ENCODE peak calls at places on chromosomes 12 and 14, in five cellular contexts. One of them, this sample, is unnamed.

GRCh38 chr12:52070243-52070925 is 606 bp downstream of the ATG101 start:
- DNase-seq in astrocyte of the hippocampus: peak
- DNase-seq in stimulated activated CD4-positive, alpha-beta T cell treated with anti-CD3 and anti-CD28 coated beads, Interleukin-12 subunit alpha, Interleukin-12 subunit beta, amount 100 ng/mL, for 4 hours: no peak
- DNase-seq in activated T-helper 1 cell treated with Interleukin-2 at 50 U/mL for 16 hours: no peak
- DNase-seq in ovary: no peak
- DNase-seq in this sample: no peak

GRCh38 chr12:19388131-19388549 is 51.2 kb upstream of the AEBP2 start:
- DNase-seq in astrocyte of the hippocampus: no peak
- DNase-seq in stimulated activated CD4-positive, alpha-beta T cell treated with anti-CD3 and anti-CD28 coated beads, Interleukin-12 subunit alpha, Interleukin-12 subunit beta, amount 100 ng/mL, for 4 hours: no peak
- DNase-seq in activated T-helper 1 cell treated with Interleukin-2 at 50 U/mL for 16 hours: no peak
- DNase-seq in ovary: no peak
- DNase-seq in this sample: peak

GRCh38 chr12:50506753-50507473 is 2.1 kb downstream of the DIP2B start:
- DNase-seq in astrocyte of the hippocampus: peak
- DNase-seq in stimulated activated CD4-positive, alpha-beta T cell treated with anti-CD3 and anti-CD28 coated beads, Interleukin-12 subunit alpha, Interleukin-12 subunit beta, amount 100 ng/mL, for 4 hours: no peak
- DNase-seq in activated T-helper 1 cell treated with Interleukin-2 at 50 U/mL for 16 hours: no peak
- DNase-seq in ovary: no peak
- DNase-seq in this sample: no peak

GRCh38 chr14:50785506-50786063 is 45.4 kb downstream of the NIN start:
- DNase-seq in astrocyte of the hippocampus: peak
- DNase-seq in stimulated activated CD4-positive, alpha-beta T cell treated with anti-CD3 and anti-CD28 coated beads, Interleukin-12 subunit alpha, Interleukin-12 subunit beta, amount 100 ng/mL, for 4 hours: no peak
- DNase-seq in activated T-helper 1 cell treated with Interleukin-2 at 50 U/mL for 16 hours: no peak
- DNase-seq in ovary: no peak
- DNase-seq in this sample: no peak

GRCh38 chr14:38404616-38405015 is 148.7 kb upstream of the CLEC14A start:
- DNase-seq in astrocyte of the hippocampus: no peak
- DNase-seq in stimulated activated CD4-positive, alpha-beta T cell treated with anti-CD3 and anti-CD28 coated beads, Interleukin-12 subunit alpha, Interleukin-12 subunit beta, amount 100 ng/mL, for 4 hours: no peak
- DNase-seq in activated T-helper 1 cell treated with Interleukin-2 at 50 U/mL for 16 hours: no peak
- DNase-seq in ovary: no peak
- DNase-seq in this sample: no peak

GRCh38 chr12:32107376-32108267 is 975 bp downstream of the BICD1 start:
- DNase-seq in astrocyte of the hippocampus: peak
- DNase-seq in stimulated activated CD4-positive, alpha-beta T cell treated with anti-CD3 and anti-CD28 coated beads, Interleukin-12 subunit alpha, Interleukin-12 subunit beta, amount 100 ng/mL, for 4 hours: peak
- DNase-seq in activated T-helper 1 cell treated with Interleukin-2 at 50 U/mL for 16 hours: no peak
- DNase-seq in ovary: peak
- DNase-seq in this sample: peak

GRCh38 chr14:54175298-54175942 is 218.8 kb upstream of the BMP4 start:
- DNase-seq in astrocyte of the hippocampus: peak
- DNase-seq in stimulated activated CD4-positive, alpha-beta T cell treated with anti-CD3 and anti-CD28 coated beads, Interleukin-12 subunit alpha, Interleukin-12 subunit beta, amount 100 ng/mL, for 4 hours: peak
- DNase-seq in activated T-helper 1 cell treated with Interleukin-2 at 50 U/mL for 16 hours: no peak
- DNase-seq in ovary: peak
- DNase-seq in this sample: peak

GRCh38 chr12:55718020-55718419 is 2.2 kb upstream of the RDH5 start:
- DNase-seq in astrocyte of the hippocampus: peak
- DNase-seq in stimulated activated CD4-positive, alpha-beta T cell treated with anti-CD3 and anti-CD28 coated beads, Interleukin-12 subunit alpha, Interleukin-12 subunit beta, amount 100 ng/mL, for 4 hours: no peak
- DNase-seq in activated T-helper 1 cell treated with Interleukin-2 at 50 U/mL for 16 hours: no peak
- DNase-seq in ovary: no peak
- DNase-seq in this sample: no peak

GRCh38 chr12:94100254-94100653 is 48.1 kb upstream of the PLXNC1 start:
- DNase-seq in astrocyte of the hippocampus: no peak
- DNase-seq in stimulated activated CD4-positive, alpha-beta T cell treated with anti-CD3 and anti-CD28 coated beads, Interleukin-12 subunit alpha, Interleukin-12 subunit beta, amount 100 ng/mL, for 4 hours: peak
- DNase-seq in activated T-helper 1 cell treated with Interleukin-2 at 50 U/mL for 16 hours: no peak
- DNase-seq in ovary: no peak
- DNase-seq in this sample: peak

GRCh38 chr12:89962648-89963047 is 254.0 kb upstream of the ATP2B1 start:
- DNase-seq in astrocyte of the hippocampus: no peak
- DNase-seq in stimulated activated CD4-positive, alpha-beta T cell treated with anti-CD3 and anti-CD28 coated beads, Interleukin-12 subunit alpha, Interleukin-12 subunit beta, amount 100 ng/mL, for 4 hours: no peak
- DNase-seq in activated T-helper 1 cell treated with Interleukin-2 at 50 U/mL for 16 hours: no peak
- DNase-seq in ovary: no peak
- DNase-seq in this sample: no peak

GRCh38 chr14:70624972-70625371 is 16.7 kb upstream of the TTC9 start:
- DNase-seq in astrocyte of the hippocampus: peak
- DNase-seq in stimulated activated CD4-positive, alpha-beta T cell treated with anti-CD3 and anti-CD28 coated beads, Interleukin-12 subunit alpha, Interleukin-12 subunit beta, amount 100 ng/mL, for 4 hours: no peak
- DNase-seq in activated T-helper 1 cell treated with Interleukin-2 at 50 U/mL for 16 hours: no peak
- DNase-seq in ovary: no peak
- DNase-seq in this sample: no peak

GRCh38 chr12:2163172-2163927 is 110.6 kb downstream of the CACNA1C start:
- DNase-seq in astrocyte of the hippocampus: peak
- DNase-seq in stimulated activated CD4-positive, alpha-beta T cell treated with anti-CD3 and anti-CD28 coated beads, Interleukin-12 subunit alpha, Interleukin-12 subunit beta, amount 100 ng/mL, for 4 hours: no peak
- DNase-seq in activated T-helper 1 cell treated with Interleukin-2 at 50 U/mL for 16 hours: no peak
- DNase-seq in ovary: peak
- DNase-seq in this sample: peak

GRCh38 chr14:24080142-24080530 is 8.8 kb downstream of the CPNE6 start:
- DNase-seq in astrocyte of the hippocampus: no peak
- DNase-seq in stimulated activated CD4-positive, alpha-beta T cell treated with anti-CD3 and anti-CD28 coated beads, Interleukin-12 subunit alpha, Interleukin-12 subunit beta, amount 100 ng/mL, for 4 hours: no peak
- DNase-seq in activated T-helper 1 cell treated with Interleukin-2 at 50 U/mL for 16 hours: no peak
- DNase-seq in ovary: no peak
- DNase-seq in this sample: no peak

GRCh38 chr12:108838194-108839010 is 19.0 kb downstream of the SSH1 start:
- DNase-seq in astrocyte of the hippocampus: peak
- DNase-seq in stimulated activated CD4-positive, alpha-beta T cell treated with anti-CD3 and anti-CD28 coated beads, Interleukin-12 subunit alpha, Interleukin-12 subunit beta, amount 100 ng/mL, for 4 hours: peak
- DNase-seq in activated T-helper 1 cell treated with Interleukin-2 at 50 U/mL for 16 hours: peak
- DNase-seq in ovary: peak
- DNase-seq in this sample: peak

GRCh38 chr12:66979270-66979669 is 289.9 kb upstream of the CAND1 start:
- DNase-seq in astrocyte of the hippocampus: no peak
- DNase-seq in stimulated activated CD4-positive, alpha-beta T cell treated with anti-CD3 and anti-CD28 coated beads, Interleukin-12 subunit alpha, Interleukin-12 subunit beta, amount 100 ng/mL, for 4 hours: no peak
- DNase-seq in activated T-helper 1 cell treated with Interleukin-2 at 50 U/mL for 16 hours: no peak
- DNase-seq in ovary: no peak
- DNase-seq in this sample: no peak

GRCh38 chr12:13764748-13765147 is 216.7 kb downstream of the GRIN2B start:
- DNase-seq in astrocyte of the hippocampus: no peak
- DNase-seq in stimulated activated CD4-positive, alpha-beta T cell treated with anti-CD3 and anti-CD28 coated beads, Interleukin-12 subunit alpha, Interleukin-12 subunit beta, amount 100 ng/mL, for 4 hours: no peak
- DNase-seq in activated T-helper 1 cell treated with Interleukin-2 at 50 U/mL for 16 hours: no peak
- DNase-seq in ovary: no peak
- DNase-seq in this sample: no peak

GRCh38 chr14:98345186-98345585 is 926.8 kb downstream of the BCL11B start:
- DNase-seq in astrocyte of the hippocampus: peak
- DNase-seq in stimulated activated CD4-positive, alpha-beta T cell treated with anti-CD3 and anti-CD28 coated beads, Interleukin-12 subunit alpha, Interleukin-12 subunit beta, amount 100 ng/mL, for 4 hours: no peak
- DNase-seq in activated T-helper 1 cell treated with Interleukin-2 at 50 U/mL for 16 hours: no peak
- DNase-seq in ovary: no peak
- DNase-seq in this sample: no peak

GRCh38 chr12:107645630-107646333 is 39.8 kb upstream of the PWP1 start:
- DNase-seq in astrocyte of the hippocampus: peak
- DNase-seq in stimulated activated CD4-positive, alpha-beta T cell treated with anti-CD3 and anti-CD28 coated beads, Interleukin-12 subunit alpha, Interleukin-12 subunit beta, amount 100 ng/mL, for 4 hours: no peak
- DNase-seq in activated T-helper 1 cell treated with Interleukin-2 at 50 U/mL for 16 hours: no peak
- DNase-seq in ovary: no peak
- DNase-seq in this sample: peak

GRCh38 chr12:28177461-28177860 is 12.8 kb upstream of the CCDC91 start:
- DNase-seq in astrocyte of the hippocampus: no peak
- DNase-seq in stimulated activated CD4-positive, alpha-beta T cell treated with anti-CD3 and anti-CD28 coated beads, Interleukin-12 subunit alpha, Interleukin-12 subunit beta, amount 100 ng/mL, for 4 hours: no peak
- DNase-seq in activated T-helper 1 cell treated with Interleukin-2 at 50 U/mL for 16 hours: no peak
- DNase-seq in ovary: no peak
- DNase-seq in this sample: no peak

GRCh38 chr12:125013816-125014442 is 20.5 kb downstream of the BRI3BP start:
- DNase-seq in astrocyte of the hippocampus: no peak
- DNase-seq in stimulated activated CD4-positive, alpha-beta T cell treated with anti-CD3 and anti-CD28 coated beads, Interleukin-12 subunit alpha, Interleukin-12 subunit beta, amount 100 ng/mL, for 4 hours: no peak
- DNase-seq in activated T-helper 1 cell treated with Interleukin-2 at 50 U/mL for 16 hours: no peak
- DNase-seq in ovary: no peak
- DNase-seq in this sample: no peak

GRCh38 chr12:46219892-46220655 is 48.8 kb downstream of the SLC38A1 start:
- DNase-seq in astrocyte of the hippocampus: peak
- DNase-seq in stimulated activated CD4-positive, alpha-beta T cell treated with anti-CD3 and anti-CD28 coated beads, Interleukin-12 subunit alpha, Interleukin-12 subunit beta, amount 100 ng/mL, for 4 hours: peak
- DNase-seq in activated T-helper 1 cell treated with Interleukin-2 at 50 U/mL for 16 hours: peak
- DNase-seq in ovary: no peak
- DNase-seq in this sample: no peak

GRCh38 chr14:65444230-65444629 is 31.7 kb downstream of the FUT8 start:
- DNase-seq in astrocyte of the hippocampus: no peak
- DNase-seq in stimulated activated CD4-positive, alpha-beta T cell treated with anti-CD3 and anti-CD28 coated beads, Interleukin-12 subunit alpha, Interleukin-12 subunit beta, amount 100 ng/mL, for 4 hours: no peak
- DNase-seq in activated T-helper 1 cell treated with Interleukin-2 at 50 U/mL for 16 hours: no peak
- DNase-seq in ovary: no peak
- DNase-seq in this sample: no peak

GRCh38 chr12:15444523-15444922 is 122.2 kb downstream of the PTPRO start:
- DNase-seq in astrocyte of the hippocampus: no peak
- DNase-seq in stimulated activated CD4-positive, alpha-beta T cell treated with anti-CD3 and anti-CD28 coated beads, Interleukin-12 subunit alpha, Interleukin-12 subunit beta, amount 100 ng/mL, for 4 hours: no peak
- DNase-seq in activated T-helper 1 cell treated with Interleukin-2 at 50 U/mL for 16 hours: no peak
- DNase-seq in ovary: no peak
- DNase-seq in this sample: no peak

GRCh38 chr12:114450019-114450418 is 44.1 kb upstream of the TBX5 start:
- DNase-seq in astrocyte of the hippocampus: no peak
- DNase-seq in stimulated activated CD4-positive, alpha-beta T cell treated with anti-CD3 and anti-CD28 coated beads, Interleukin-12 subunit alpha, Interleukin-12 subunit beta, amount 100 ng/mL, for 4 hours: no peak
- DNase-seq in activated T-helper 1 cell treated with Interleukin-2 at 50 U/mL for 16 hours: no peak
- DNase-seq in ovary: no peak
- DNase-seq in this sample: no peak

GRCh38 chr12:46388427-46388992 is 15.9 kb upstream of the SLC38A2 start:
- DNase-seq in astrocyte of the hippocampus: no peak
- DNase-seq in stimulated activated CD4-positive, alpha-beta T cell treated with anti-CD3 and anti-CD28 coated beads, Interleukin-12 subunit alpha, Interleukin-12 subunit beta, amount 100 ng/mL, for 4 hours: no peak
- DNase-seq in activated T-helper 1 cell treated with Interleukin-2 at 50 U/mL for 16 hours: no peak
- DNase-seq in ovary: no peak
- DNase-seq in this sample: no peak

GRCh38 chr14:100654814-100655795 is 67.9 kb upstream of the BEGAIN start:
- DNase-seq in astrocyte of the hippocampus: peak
- DNase-seq in stimulated activated CD4-positive, alpha-beta T cell treated with anti-CD3 and anti-CD28 coated beads, Interleukin-12 subunit alpha, Interleukin-12 subunit beta, amount 100 ng/mL, for 4 hours: peak
- DNase-seq in activated T-helper 1 cell treated with Interleukin-2 at 50 U/mL for 16 hours: peak
- DNase-seq in ovary: no peak
- DNase-seq in this sample: no peak

GRCh38 chr12:7781274-7781673 is 7.9 kb upstream of the NANOG start:
- DNase-seq in astrocyte of the hippocampus: no peak
- DNase-seq in stimulated activated CD4-positive, alpha-beta T cell treated with anti-CD3 and anti-CD28 coated beads, Interleukin-12 subunit alpha, Interleukin-12 subunit beta, amount 100 ng/mL, for 4 hours: no peak
- DNase-seq in activated T-helper 1 cell treated with Interleukin-2 at 50 U/mL for 16 hours: no peak
- DNase-seq in ovary: no peak
- DNase-seq in this sample: no peak

GRCh38 chr12:71744522-71745300 is 10.0 kb upstream of the RAB21 start:
- DNase-seq in astrocyte of the hippocampus: no peak
- DNase-seq in stimulated activated CD4-positive, alpha-beta T cell treated with anti-CD3 and anti-CD28 coated beads, Interleukin-12 subunit alpha, Interleukin-12 subunit beta, amount 100 ng/mL, for 4 hours: no peak
- DNase-seq in activated T-helper 1 cell treated with Interleukin-2 at 50 U/mL for 16 hours: no peak
- DNase-seq in ovary: no peak
- DNase-seq in this sample: no peak